ENCODE peak calls at places on chromosomes 5 and 9, in six cellular contexts. N is SJSA1, D is MG63, Z is OCI-LY7, I is cardiac muscle cell, B is Panc1. S is an unnamed sample.

GRCh38 chr9:112355305-112355953 is 22.0 kb upstream of the PTBP3 start:
- DNase-seq in N (no peak), B (no peak), Z (no peak), I (no peak), D (no peak), S (no peak)

GRCh38 chr5:36593867-36594266 is 12.5 kb upstream of the SLC1A3 start:
- DNase-seq in I (no peak), Z (no peak), N (no peak), D (no peak), B (no peak), S (no peak)

GRCh38 chr9:126497673-126498255 is 116.0 kb upstream of the LMX1B start:
- DNase-seq in B (no peak), Z (no peak), D (no peak), N (no peak), I (no peak), S (no peak)

GRCh38 chr5:142613231-142613630 is 72.7 kb downstream of the FGF1 start:
- DNase-seq in I (no peak), D (peak; percentile 15), B (no peak), Z (no peak), N (no peak), S (no peak)

GRCh38 chr5:140986117-140986521 is 19.8 kb downstream of the PCDHAC2 start:
- DNase-seq in B (no peak), D (no peak), Z (no peak), I (peak; percentile 31), N (no peak), S (no peak)

GRCh38 chr5:125717209-125717608 is 706.0 kb upstream of the GRAMD2B start:
- DNase-seq in Z (no peak), N (peak; percentile 73), I (no peak), B (no peak), D (no peak), S (no peak)

GRCh38 chr5:96327728-96328127 is 105.3 kb downstream of the PCSK1 start:
- DNase-seq in N (no peak), I (no peak), D (peak; percentile 76), B (no peak), Z (no peak), S (no peak)

GRCh38 chr5:14501353-14502162 is 80.0 kb upstream of the OTULINL start:
- DNase-seq in D (peak; percentile 41), I (no peak), Z (no peak), N (no peak), B (no peak), S (no peak)

GRCh38 chr5:76831108-76831447 is 12.2 kb downstream of the F2RL1 start:
- DNase-seq in N (peak; percentile 93), D (peak; percentile 6), Z (no peak), B (no peak), I (no peak), S (no peak)

GRCh38 chr5:72955143-72955767 is 586 bp upstream of the FCHO2 start:
- DNase-seq in I (no peak), N (no peak), Z (no peak), B (no peak), D (no peak), S (no peak)

GRCh38 chr5:123882946-123883345 is 371.0 kb downstream of the CSNK1G3 start:
- DNase-seq in D (no peak), N (no peak), B (no peak), Z (no peak), I (no peak), S (no peak)

GRCh38 chr9:135418161-135418560 is 61.4 kb upstream of the PPP1R26 start:
- DNase-seq in I (no peak), N (no peak), Z (no peak), B (no peak), D (no peak), S (no peak)

GRCh38 chr9:97744710-97745708 is 47.9 kb upstream of the XPA start:
- DNase-seq in D (no peak), Z (no peak), B (no peak), N (no peak), I (peak; percentile 58), S (no peak)

GRCh38 chr9:97742545-97742944 is 45.4 kb upstream of the XPA start:
- DNase-seq in B (no peak), N (no peak), Z (no peak), D (no peak), I (no peak), S (no peak)

GRCh38 chr9:97740848-97741821 is 44.0 kb upstream of the XPA start:
- DNase-seq in N (no peak), B (no peak), I (peak; percentile 63), D (peak; percentile 91), Z (no peak), S (peak; percentile 58)

GRCh38 chr9:97737429-97737828 is 40.3 kb upstream of the XPA start:
- DNase-seq in I (no peak), Z (no peak), B (no peak), N (no peak), D (peak; percentile 67), S (no peak)

GRCh38 chr9:97741947-97742346 is 44.8 kb upstream of the XPA start:
- DNase-seq in I (no peak), D (no peak), N (no peak), Z (no peak), B (no peak), S (no peak)
- H3K4me3 ChIP-seq in I (no peak overlapping the region), D (no peak overlapping the region), N (no peak overlapping the region), Z (no peak overlapping the region), B (no peak overlapping the region), S (no peak overlapping the region)

DNA sequence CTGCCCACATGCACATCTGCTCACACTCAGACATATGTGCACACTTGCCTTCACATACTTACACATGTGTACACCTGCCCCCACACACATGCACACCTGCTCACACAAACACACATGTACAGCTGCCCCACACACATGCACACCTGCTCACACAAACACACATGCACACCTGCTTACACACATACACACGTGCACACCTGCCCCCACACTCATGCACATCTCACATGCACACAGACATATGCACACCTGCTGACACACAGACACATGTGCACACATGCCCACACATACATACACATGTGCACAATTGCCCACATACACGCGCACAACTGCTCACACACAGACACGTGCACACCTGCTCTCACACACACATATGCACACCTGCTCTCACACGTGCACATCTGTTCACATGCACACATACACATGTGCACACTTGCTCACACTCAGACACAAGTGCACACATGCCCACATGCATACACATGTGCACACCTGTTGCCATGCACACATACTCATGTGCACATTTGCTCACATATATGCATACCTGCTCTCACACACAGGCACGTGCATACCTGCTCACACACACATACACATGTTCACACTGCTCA is 147.8 kb upstream of the FOXD4L5 start:
- DNase-seq in Z (no peak), D (no peak), N (no peak), B (no peak), I (no peak), S (no peak)
- H3K9me3 ChIP-seq in Z (no peaks in the 10 kb centered on the region), D (no peaks in the 10 kb centered on the region), N (no peaks in the 10 kb centered on the region), B (no peaks in the 10 kb centered on the region), I (no peaks in the 10 kb centered on the region), S (no peaks in the 10 kb centered on the region)

DNA sequence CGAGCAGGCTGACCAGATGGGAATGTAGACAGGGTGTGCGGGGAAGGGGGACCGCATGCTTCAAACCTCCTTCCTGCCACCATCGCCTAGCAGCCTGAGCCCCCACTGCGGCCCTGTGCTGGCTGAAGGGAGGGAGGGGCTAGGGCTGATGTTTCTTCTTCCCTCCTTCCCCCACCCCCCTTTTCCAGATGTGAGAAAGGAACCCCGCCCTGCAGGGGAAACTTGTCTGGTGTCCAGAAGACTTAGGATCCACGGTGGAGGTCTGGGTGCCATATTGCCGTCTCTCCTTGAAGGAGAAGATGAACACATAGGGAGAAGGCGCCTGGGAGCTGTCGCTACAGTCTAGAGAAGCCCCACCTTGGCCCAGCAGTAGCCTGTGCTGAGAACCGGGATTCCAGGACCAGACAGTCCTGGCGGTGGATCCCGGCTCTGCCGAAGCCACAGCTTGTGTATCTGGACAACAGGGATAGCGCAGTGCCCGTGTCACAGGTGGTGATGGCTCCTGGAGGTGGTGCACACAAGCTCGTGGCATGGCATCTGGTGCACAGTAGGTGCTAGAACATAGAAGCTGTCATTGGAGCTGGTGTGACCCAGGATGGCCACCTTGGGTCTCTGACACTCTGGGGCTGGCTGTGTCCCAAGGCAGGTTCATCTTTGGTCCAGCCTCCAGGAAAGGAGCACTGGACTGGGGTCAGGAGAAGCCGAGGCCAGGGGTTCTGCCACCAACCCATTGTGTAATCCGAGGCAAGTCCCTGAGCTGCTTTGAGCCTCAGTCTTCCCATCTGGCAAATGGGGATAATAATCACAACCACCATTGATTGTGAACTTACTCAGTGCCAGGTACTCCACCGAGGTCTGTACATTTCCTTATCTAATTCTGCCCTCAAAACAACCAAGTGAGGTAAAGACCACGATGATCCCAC is 205.6 kb downstream of the C9orf50 start:
- DNase-seq in D (no peak), Z (no peak), N (no peak), I (no peak), B (no peak), S (no peak)
- H3K4me3 ChIP-seq in D (no peak overlapping the region), Z (no peak overlapping the region), N (no peak overlapping the region), I (no peak overlapping the region), B (no peak overlapping the region), S (no peak overlapping the region)

GRCh38 chr9:101408374-101409078 is 9.9 kb downstream of the ZNF189 start:
- DNase-seq in N (no peak), Z (no peak), B (no peak), D (no peak), I (no peak), S (no peak)
- H3K9me3 ChIP-seq in N (peaks cover 32% of the 10 kb centered on the region), Z (peaks cover 14% of the 10 kb centered on the region), B (peaks cover 64% of the 10 kb centered on the region), D (peaks cover 77% of the 10 kb centered on the region), I (peaks cover 13% of the 10 kb centered on the region), S (peaks cover 57% of the 10 kb centered on the region)

DNA sequence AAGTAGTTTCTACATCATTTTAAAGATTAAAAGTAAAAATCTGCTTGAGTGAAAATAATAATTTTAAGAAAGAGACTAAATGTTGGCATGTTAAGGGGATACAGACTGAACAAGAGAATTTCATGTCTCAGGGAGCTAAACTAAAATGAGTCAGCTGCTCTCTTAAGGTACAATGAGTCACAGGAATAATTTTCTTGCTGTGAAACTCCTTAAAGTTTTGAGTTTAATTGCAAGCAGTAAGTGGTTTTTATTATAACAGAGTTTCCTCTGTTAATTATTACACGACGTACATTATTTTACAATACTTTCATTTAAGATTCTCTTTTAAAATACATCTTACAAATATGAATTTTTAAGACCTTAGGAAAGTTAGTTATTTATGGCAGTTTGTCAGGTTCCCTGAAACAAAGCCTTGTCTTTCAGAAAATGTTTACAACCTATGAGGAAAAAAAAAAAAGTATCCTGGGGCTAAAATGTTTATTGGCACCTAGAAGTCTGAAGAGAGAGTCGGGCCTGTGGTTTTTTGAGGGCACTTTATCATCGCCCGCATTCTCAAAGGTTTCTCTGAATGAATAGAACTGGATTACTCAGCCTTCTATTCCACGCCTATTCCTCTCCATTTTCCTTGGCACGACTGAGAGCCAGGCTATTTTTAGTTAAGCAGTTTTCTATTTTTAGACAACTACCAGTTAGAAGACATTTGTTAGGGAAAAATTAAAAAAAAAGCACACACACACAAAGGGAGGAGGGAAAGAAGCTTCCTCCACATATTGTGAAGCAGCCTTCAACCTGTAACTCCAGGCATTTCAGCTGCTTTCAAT is 97.4 kb downstream of the MEF2C start:
- DNase-seq in Z (no peak), B (peak; percentile 75), I (peak; percentile 84), N (peak; percentile 88), D (peak; percentile 86), S (no peak)
- H3K4me3 ChIP-seq in Z (no peak overlapping the region), B (peak overlapping the region; percentile 0), I (peak overlapping the region; percentile 14), N (peak overlapping the region; percentile 35), D (peak overlapping the region; percentile 3), S (no peak overlapping the region)